ENCODE peak calls at places on chromosomes 11 and 22, in five cellular contexts. One of them, this sample, is unnamed. For H3K27me3 and H3K4me1, the result is how much of the 10 kb centered on the place peaks cover.

GRCh38 chr22:31282748-31283468 is 9.4 kb downstream of the PIK3IP1 start:
- DNase-seq in right cardiac atrium: no peak
- DNase-seq in adrenal gland: peak
- DNase-seq in Panc1: no peak
- DNase-seq in NT2/D1: no peak
- DNase-seq in this sample: no peak

GRCh38 chr22:47000888-47001287 is 238.4 kb downstream of the TBC1D22A start:
- DNase-seq in right cardiac atrium: no peak
- DNase-seq in adrenal gland: no peak
- DNase-seq in Panc1: no peak
- DNase-seq in NT2/D1: no peak
- DNase-seq in this sample: no peak

GRCh38 chr11:96049426-96049825 is 125.5 kb upstream of the MTMR2 start:
- DNase-seq in right cardiac atrium: no peak
- DNase-seq in adrenal gland: no peak
- DNase-seq in Panc1: no peak
- DNase-seq in NT2/D1: no peak
- DNase-seq in this sample: no peak

GRCh38 chr11:707817-708420 is 1.9 kb downstream of the EPS8L2 start:
- DNase-seq in right cardiac atrium: peak
- DNase-seq in adrenal gland: no peak
- DNase-seq in Panc1: no peak
- DNase-seq in NT2/D1: no peak
- DNase-seq in this sample: no peak

GRCh38 chr22:35155403-35156025 is 89.6 kb downstream of the ISX start:
- DNase-seq in right cardiac atrium: no peak
- DNase-seq in adrenal gland: no peak
- DNase-seq in Panc1: no peak
- DNase-seq in NT2/D1: no peak
- DNase-seq in this sample: no peak

GRCh38 chr22:46560696-46561295 is 23.4 kb upstream of the CELSR1 start:
- DNase-seq in right cardiac atrium: peak
- DNase-seq in adrenal gland: no peak
- DNase-seq in Panc1: no peak
- DNase-seq in NT2/D1: no peak
- DNase-seq in this sample: no peak

GRCh38 chr11:67504950-67505561 is at the start of gene PITPNM1:
- DNase-seq in right cardiac atrium: peak
- DNase-seq in adrenal gland: peak
- DNase-seq in Panc1: no peak
- DNase-seq in NT2/D1: peak
- DNase-seq in this sample: no peak

GRCh38 chr11:11512502-11512901 is 109.3 kb downstream of the GALNT18 start:
- DNase-seq in right cardiac atrium: no peak
- DNase-seq in adrenal gland: no peak
- DNase-seq in Panc1: no peak
- DNase-seq in NT2/D1: no peak
- DNase-seq in this sample: no peak

GRCh38 chr22:40609216-40609615 is 27.3 kb downstream of the MRTFA start:
- DNase-seq in right cardiac atrium: no peak
- DNase-seq in adrenal gland: no peak
- DNase-seq in Panc1: no peak
- DNase-seq in NT2/D1: no peak
- DNase-seq in this sample: no peak

GRCh38 chr11:111735262-111736116 is 30.7 kb downstream of the PPP2R1B start:
- DNase-seq in right cardiac atrium: peak
- DNase-seq in adrenal gland: peak
- DNase-seq in Panc1: no peak
- DNase-seq in NT2/D1: peak
- DNase-seq in this sample: peak

GRCh38 chr11:100731471-100731870 is 44.4 kb downstream of the ARHGAP42 start:
- DNase-seq in right cardiac atrium: no peak
- DNase-seq in adrenal gland: no peak
- DNase-seq in Panc1: no peak
- DNase-seq in NT2/D1: no peak
- DNase-seq in this sample: no peak

GRCh38 chr22:27999876-28000275 is 80.8 kb upstream of the PITPNB start:
- DNase-seq in right cardiac atrium: peak
- DNase-seq in adrenal gland: no peak
- DNase-seq in Panc1: no peak
- DNase-seq in NT2/D1: no peak
- DNase-seq in this sample: no peak

GRCh38 chr11:1233351-1234053 is 10.6 kb downstream of the MUC5B start:
- DNase-seq in right cardiac atrium: peak
- DNase-seq in adrenal gland: no peak
- DNase-seq in Panc1: no peak
- DNase-seq in NT2/D1: no peak
- DNase-seq in this sample: no peak

GRCh38 chr11:24723231-24723630 is 226.4 kb downstream of the LUZP2 start:
- DNase-seq in right cardiac atrium: no peak
- DNase-seq in adrenal gland: no peak
- DNase-seq in Panc1: no peak
- DNase-seq in NT2/D1: no peak
- DNase-seq in this sample: no peak

DNA sequence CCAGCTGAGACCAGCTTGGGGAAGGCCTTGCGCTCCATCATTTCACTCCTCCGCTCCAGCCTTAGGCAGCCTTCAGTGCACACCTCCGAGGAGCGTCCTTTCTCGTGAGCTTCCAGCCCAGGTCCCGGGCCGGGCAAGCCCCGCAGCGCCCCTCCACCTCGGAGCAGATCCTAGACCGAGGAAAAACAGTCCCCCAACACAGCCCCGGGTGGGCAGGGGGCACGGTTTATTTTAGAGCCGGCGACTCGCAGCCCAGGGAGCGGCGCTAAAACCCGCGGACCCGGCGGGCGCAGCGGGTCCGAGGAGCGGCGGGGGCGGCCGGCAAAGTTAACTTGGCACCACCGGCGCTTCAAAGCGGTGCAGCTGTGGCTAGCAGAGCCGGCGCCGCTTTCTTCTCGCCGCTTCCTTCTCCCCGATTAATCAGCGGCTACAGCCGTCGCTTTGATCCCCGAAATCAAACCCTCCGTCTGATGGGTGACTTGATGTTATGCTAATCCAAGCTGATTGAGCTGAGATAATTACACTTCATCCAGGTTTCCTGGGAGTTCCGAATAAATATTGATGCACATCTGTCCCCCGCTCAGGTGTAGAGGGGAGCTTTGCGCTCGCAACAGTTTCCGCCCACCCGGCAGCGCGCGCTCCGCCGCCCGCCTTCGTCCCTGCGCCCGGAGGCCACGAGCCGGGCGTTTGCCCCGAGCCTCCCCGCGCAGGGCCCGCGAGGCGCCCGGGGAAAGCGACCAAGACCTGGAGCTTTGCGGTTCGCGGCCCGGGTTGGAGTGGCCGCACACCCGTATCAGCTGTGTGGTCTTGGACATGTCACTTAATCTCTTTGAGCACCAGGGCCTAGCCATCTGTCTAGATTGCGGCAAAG is 192.7 kb downstream of the BUD13 start:
- DNase-seq in right cardiac atrium: no peak
- DNase-seq in adrenal gland: no peak
- DNase-seq in Panc1: no peak
- DNase-seq in NT2/D1: no peak
- DNase-seq in this sample: no peak
- H3K27me3 ChIP-seq in right cardiac atrium: under half
- H3K27me3 ChIP-seq in adrenal gland: under half
- H3K27me3 ChIP-seq in Panc1: under half
- H3K27me3 ChIP-seq in NT2/D1: half or more
- H3K27me3 ChIP-seq in this sample: under half

DNA sequence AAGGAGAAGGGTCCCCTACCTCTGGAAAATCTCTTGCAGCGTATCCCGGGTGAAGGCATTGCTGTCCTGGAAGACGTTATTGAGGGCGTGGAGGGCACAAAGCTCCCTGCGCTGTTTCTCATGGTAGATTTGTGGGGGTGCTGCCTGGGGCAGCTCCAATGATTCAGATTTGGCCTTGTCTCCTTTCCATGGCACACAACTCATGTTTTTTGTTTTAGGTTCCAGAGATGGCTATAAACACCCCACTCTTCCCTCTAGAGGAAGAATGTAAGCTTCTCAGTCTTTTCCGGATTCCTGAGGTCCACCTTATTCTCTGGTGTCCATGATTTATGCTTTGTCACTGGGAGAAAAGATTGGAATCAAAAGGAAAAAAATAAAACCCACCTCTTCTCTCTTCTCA is 959 bp downstream of the JOSD1 start:
- DNase-seq in right cardiac atrium: no peak
- DNase-seq in adrenal gland: no peak
- DNase-seq in Panc1: no peak
- DNase-seq in NT2/D1: no peak
- DNase-seq in this sample: no peak
- H3K4me1 ChIP-seq in right cardiac atrium: under half
- H3K4me1 ChIP-seq in adrenal gland: under half
- H3K4me1 ChIP-seq in Panc1: under half
- H3K4me1 ChIP-seq in NT2/D1: under half
- H3K4me1 ChIP-seq in this sample: under half

DNA sequence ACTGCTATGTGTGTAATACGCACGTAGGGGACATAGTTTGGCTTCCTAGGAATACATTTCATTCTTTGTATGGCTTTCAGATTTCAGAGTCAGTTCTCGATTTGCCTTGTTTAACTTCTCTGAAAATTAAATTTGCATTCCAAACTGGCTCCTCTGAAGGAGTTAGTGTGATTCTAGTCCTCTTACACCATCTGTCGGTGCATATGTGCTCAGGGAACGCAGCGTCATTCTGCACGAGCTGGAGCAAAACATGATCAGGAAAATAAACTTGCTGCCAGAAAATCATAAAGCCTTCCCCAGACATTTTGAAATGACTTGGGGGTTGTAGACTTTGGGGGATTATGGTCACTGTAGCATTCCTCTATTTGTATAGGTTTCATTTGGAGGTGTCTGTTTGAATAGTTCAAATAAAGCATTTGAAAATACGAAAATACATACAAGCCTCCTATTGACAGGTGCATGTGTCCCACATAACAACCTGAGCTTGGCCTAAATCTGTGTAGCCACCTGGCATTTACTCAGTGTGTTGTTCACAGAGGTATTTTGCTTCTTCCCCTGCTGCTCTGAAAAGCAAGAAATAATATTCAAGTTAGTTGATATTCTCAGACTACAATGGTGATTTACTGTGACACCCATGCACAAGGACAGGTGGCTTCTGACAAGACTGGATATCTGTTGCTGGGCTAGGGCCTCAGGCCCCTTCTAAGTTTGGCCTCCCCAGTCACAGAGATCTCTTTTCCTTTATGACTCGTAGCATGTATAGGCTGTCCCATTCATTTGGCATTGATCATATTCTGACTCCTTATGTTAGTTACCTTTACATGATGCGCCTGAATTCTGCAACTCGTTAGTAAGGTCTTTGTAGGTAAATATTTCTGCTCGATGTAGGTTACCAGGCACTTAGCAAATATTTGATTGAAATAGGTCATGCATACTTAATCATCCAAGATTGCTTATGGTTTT is 81.6 kb upstream of the SORL1-AS1 start:
- DNase-seq in right cardiac atrium: peak
- DNase-seq in adrenal gland: no peak
- DNase-seq in Panc1: no peak
- DNase-seq in NT2/D1: no peak
- DNase-seq in this sample: no peak
- H3K27me3 ChIP-seq in right cardiac atrium: under half
- H3K27me3 ChIP-seq in adrenal gland: under half
- H3K27me3 ChIP-seq in Panc1: under half
- H3K27me3 ChIP-seq in NT2/D1: under half
- H3K27me3 ChIP-seq in this sample: under half

GRCh38 chr22:49724030-49724892 is 103.4 kb downstream of the BRD1 start:
- DNase-seq in right cardiac atrium: no peak
- DNase-seq in adrenal gland: no peak
- DNase-seq in Panc1: no peak
- DNase-seq in NT2/D1: no peak
- DNase-seq in this sample: no peak
- H3K4me1 ChIP-seq in right cardiac atrium: under half
- H3K4me1 ChIP-seq in adrenal gland: under half
- H3K4me1 ChIP-seq in Panc1: under half
- H3K4me1 ChIP-seq in NT2/D1: under half
- H3K4me1 ChIP-seq in this sample: under half

GRCh38 chr11:17746096-17746495 is 11.5 kb downstream of the KCNC1 start:
- DNase-seq in right cardiac atrium: no peak
- DNase-seq in adrenal gland: no peak
- DNase-seq in Panc1: no peak
- DNase-seq in NT2/D1: no peak
- DNase-seq in this sample: no peak
- H3K27me3 ChIP-seq in right cardiac atrium: under half
- H3K27me3 ChIP-seq in adrenal gland: under half
- H3K27me3 ChIP-seq in Panc1: under half
- H3K27me3 ChIP-seq in NT2/D1: under half
- H3K27me3 ChIP-seq in this sample: under half

GRCh38 chr11:14041040-14041439 is 78.5 kb downstream of the SPON1 start:
- DNase-seq in right cardiac atrium: no peak
- DNase-seq in adrenal gland: no peak
- DNase-seq in Panc1: no peak
- DNase-seq in NT2/D1: no peak
- DNase-seq in this sample: no peak

GRCh38 chr11:14041565-14041964 is 79.0 kb downstream of the SPON1 start:
- DNase-seq in right cardiac atrium: no peak
- DNase-seq in adrenal gland: no peak
- DNase-seq in Panc1: no peak
- DNase-seq in NT2/D1: no peak
- DNase-seq in this sample: no peak

GRCh38 chr11:14042686-14043440 is 80.3 kb downstream of the SPON1 start:
- DNase-seq in right cardiac atrium: no peak
- DNase-seq in adrenal gland: no peak
- DNase-seq in Panc1: no peak
- DNase-seq in NT2/D1: no peak
- DNase-seq in this sample: no peak

DNA sequence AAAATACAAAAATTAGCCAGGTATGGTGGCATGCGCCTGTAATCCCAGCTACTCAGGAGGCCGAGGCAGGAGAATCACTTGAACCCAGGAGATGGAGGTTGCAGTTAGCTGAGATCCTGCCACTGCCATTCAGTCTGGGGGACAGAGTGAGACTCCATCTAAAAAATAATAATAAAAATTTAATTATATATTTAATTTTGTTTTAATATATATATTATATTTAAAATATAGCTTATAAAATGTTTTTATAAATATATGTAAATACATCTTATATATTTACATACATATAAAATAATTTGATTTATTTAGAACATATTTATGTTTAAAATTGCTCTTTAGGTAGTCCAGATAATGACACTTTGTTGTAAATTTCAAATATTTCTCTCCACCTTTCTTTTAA is 82.9 kb downstream of the SPON1 start:
- DNase-seq in right cardiac atrium: no peak
- DNase-seq in adrenal gland: no peak
- DNase-seq in Panc1: no peak
- DNase-seq in NT2/D1: no peak
- DNase-seq in this sample: no peak
- H3K4me1 ChIP-seq in right cardiac atrium: under half
- H3K4me1 ChIP-seq in adrenal gland: under half
- H3K4me1 ChIP-seq in Panc1: under half
- H3K4me1 ChIP-seq in NT2/D1: under half
- H3K4me1 ChIP-seq in this sample: under half